ENCODE peak calls at places on chromosomes 1 and 21, in eight cellular contexts. One of them, this sample, is unnamed.

GRCh38 chr1:8293141-8293540 is 24.8 kb upstream of the SLC45A1 start:
- DNase-seq in activated CD8-positive, alpha-beta T cell treated with anti-CD3 and anti-CD28 coated beads for 36 hours: no peak
- DNase-seq in tibial artery: no peak
- DNase-seq in esophagus squamous epithelium: no peak
- DNase-seq in ascending aorta: no peak
- DNase-seq in fibroblast of pulmonary artery: no peak
- DNase-seq in hepatocyte: peak
- DNase-seq in AG04450: no peak
- DNase-seq in this sample: no peak

GRCh38 chr1:45585496-45586075 is 1.7 kb downstream of the NASP start:
- DNase-seq in tibial artery: no peak
- DNase-seq in hepatocyte: no peak
- DNase-seq in fibroblast of pulmonary artery: no peak
- DNase-seq in AG04450: no peak
- DNase-seq in activated CD8-positive, alpha-beta T cell treated with anti-CD3 and anti-CD28 coated beads for 36 hours: no peak
- DNase-seq in esophagus squamous epithelium: no peak
- DNase-seq in ascending aorta: no peak
- DNase-seq in this sample: no peak

GRCh38 chr1:234656981-234657651 is 47.1 kb upstream of the IRF2BP2 start:
- DNase-seq in tibial artery: no peak
- DNase-seq in activated CD8-positive, alpha-beta T cell treated with anti-CD3 and anti-CD28 coated beads for 36 hours: peak
- DNase-seq in fibroblast of pulmonary artery: peak
- DNase-seq in hepatocyte: no peak
- DNase-seq in AG04450: peak
- DNase-seq in esophagus squamous epithelium: no peak
- DNase-seq in ascending aorta: no peak
- DNase-seq in this sample: peak

GRCh38 chr1:84888753-84889152 is 4.3 kb downstream of the LPAR3 start:
- DNase-seq in esophagus squamous epithelium: no peak
- DNase-seq in tibial artery: no peak
- DNase-seq in hepatocyte: no peak
- DNase-seq in activated CD8-positive, alpha-beta T cell treated with anti-CD3 and anti-CD28 coated beads for 36 hours: no peak
- DNase-seq in ascending aorta: no peak
- DNase-seq in fibroblast of pulmonary artery: no peak
- DNase-seq in AG04450: no peak
- DNase-seq in this sample: no peak

GRCh38 chr21:36902793-36903192 is 63.7 kb downstream of the HLCS start:
- DNase-seq in fibroblast of pulmonary artery: peak
- DNase-seq in hepatocyte: no peak
- DNase-seq in AG04450: no peak
- DNase-seq in ascending aorta: no peak
- DNase-seq in tibial artery: no peak
- DNase-seq in esophagus squamous epithelium: no peak
- DNase-seq in activated CD8-positive, alpha-beta T cell treated with anti-CD3 and anti-CD28 coated beads for 36 hours: no peak
- DNase-seq in this sample: no peak

GRCh38 chr1:117656202-117656641 is 50.4 kb downstream of the TENT5C start:
- DNase-seq in AG04450: no peak
- DNase-seq in esophagus squamous epithelium: no peak
- DNase-seq in hepatocyte: no peak
- DNase-seq in activated CD8-positive, alpha-beta T cell treated with anti-CD3 and anti-CD28 coated beads for 36 hours: peak
- DNase-seq in fibroblast of pulmonary artery: no peak
- DNase-seq in ascending aorta: no peak
- DNase-seq in tibial artery: no peak
- DNase-seq in this sample: peak

GRCh38 chr1:46516551-46516950 is 26.9 kb downstream of the DMBX1 start:
- DNase-seq in fibroblast of pulmonary artery: no peak
- DNase-seq in ascending aorta: no peak
- DNase-seq in AG04450: no peak
- DNase-seq in esophagus squamous epithelium: no peak
- DNase-seq in hepatocyte: no peak
- DNase-seq in tibial artery: no peak
- DNase-seq in activated CD8-positive, alpha-beta T cell treated with anti-CD3 and anti-CD28 coated beads for 36 hours: no peak
- DNase-seq in this sample: no peak

GRCh38 chr1:204887846-204888245 is 17.2 kb downstream of the NFASC start:
- DNase-seq in hepatocyte: no peak
- DNase-seq in AG04450: no peak
- DNase-seq in ascending aorta: no peak
- DNase-seq in tibial artery: no peak
- DNase-seq in activated CD8-positive, alpha-beta T cell treated with anti-CD3 and anti-CD28 coated beads for 36 hours: no peak
- DNase-seq in esophagus squamous epithelium: no peak
- DNase-seq in fibroblast of pulmonary artery: no peak
- DNase-seq in this sample: no peak

GRCh38 chr1:161193561-161194235 is 5.2 kb downstream of the ADAMTS4 start:
- DNase-seq in esophagus squamous epithelium: no peak
- DNase-seq in fibroblast of pulmonary artery: no peak
- DNase-seq in AG04450: no peak
- DNase-seq in ascending aorta: no peak
- DNase-seq in tibial artery: peak
- DNase-seq in hepatocyte: no peak
- DNase-seq in activated CD8-positive, alpha-beta T cell treated with anti-CD3 and anti-CD28 coated beads for 36 hours: no peak
- DNase-seq in this sample: no peak

GRCh38 chr1:32706491-32706890 is 3.9 kb upstream of the SYNC start:
- DNase-seq in tibial artery: no peak
- DNase-seq in fibroblast of pulmonary artery: no peak
- DNase-seq in AG04450: no peak
- DNase-seq in esophagus squamous epithelium: no peak
- DNase-seq in hepatocyte: no peak
- DNase-seq in activated CD8-positive, alpha-beta T cell treated with anti-CD3 and anti-CD28 coated beads for 36 hours: no peak
- DNase-seq in ascending aorta: no peak
- DNase-seq in this sample: no peak

GRCh38 chr21:40284481-40284880 is 417.2 kb downstream of the PCP4 start:
- DNase-seq in ascending aorta: no peak
- DNase-seq in esophagus squamous epithelium: no peak
- DNase-seq in AG04450: no peak
- DNase-seq in tibial artery: no peak
- DNase-seq in hepatocyte: no peak
- DNase-seq in activated CD8-positive, alpha-beta T cell treated with anti-CD3 and anti-CD28 coated beads for 36 hours: no peak
- DNase-seq in fibroblast of pulmonary artery: no peak
- DNase-seq in this sample: no peak

GRCh38 chr1:149844096-149844495 is 55.3 kb upstream of the BOLA1 start:
- DNase-seq in activated CD8-positive, alpha-beta T cell treated with anti-CD3 and anti-CD28 coated beads for 36 hours: peak
- DNase-seq in fibroblast of pulmonary artery: peak
- DNase-seq in hepatocyte: peak
- DNase-seq in esophagus squamous epithelium: no peak
- DNase-seq in ascending aorta: no peak
- DNase-seq in tibial artery: no peak
- DNase-seq in AG04450: no peak
- DNase-seq in this sample: no peak

GRCh38 chr1:218592688-218593087 is 247.6 kb downstream of the TGFB2 start:
- DNase-seq in fibroblast of pulmonary artery: no peak
- DNase-seq in tibial artery: no peak
- DNase-seq in ascending aorta: no peak
- DNase-seq in AG04450: no peak
- DNase-seq in esophagus squamous epithelium: no peak
- DNase-seq in hepatocyte: no peak
- DNase-seq in activated CD8-positive, alpha-beta T cell treated with anti-CD3 and anti-CD28 coated beads for 36 hours: no peak
- DNase-seq in this sample: no peak

GRCh38 chr1:33130297-33130696 is 49.3 kb downstream of the AZIN2 start:
- DNase-seq in tibial artery: no peak
- DNase-seq in fibroblast of pulmonary artery: no peak
- DNase-seq in hepatocyte: no peak
- DNase-seq in AG04450: no peak
- DNase-seq in activated CD8-positive, alpha-beta T cell treated with anti-CD3 and anti-CD28 coated beads for 36 hours: peak
- DNase-seq in ascending aorta: no peak
- DNase-seq in esophagus squamous epithelium: no peak
- DNase-seq in this sample: no peak

GRCh38 chr21:32771134-32771523 is 426 bp downstream of the PAXBP1 start:
- DNase-seq in fibroblast of pulmonary artery: peak
- DNase-seq in esophagus squamous epithelium: no peak
- DNase-seq in AG04450: peak
- DNase-seq in hepatocyte: peak
- DNase-seq in tibial artery: peak
- DNase-seq in activated CD8-positive, alpha-beta T cell treated with anti-CD3 and anti-CD28 coated beads for 36 hours: peak
- DNase-seq in ascending aorta: peak
- DNase-seq in this sample: peak

GRCh38 chr1:68207129-68207689 is 25.1 kb downstream of the WLS start:
- DNase-seq in AG04450: no peak
- DNase-seq in ascending aorta: no peak
- DNase-seq in hepatocyte: no peak
- DNase-seq in tibial artery: no peak
- DNase-seq in esophagus squamous epithelium: no peak
- DNase-seq in activated CD8-positive, alpha-beta T cell treated with anti-CD3 and anti-CD28 coated beads for 36 hours: no peak
- DNase-seq in fibroblast of pulmonary artery: peak
- DNase-seq in this sample: no peak

GRCh38 chr1:68205794-68206358 is 26.4 kb downstream of the WLS start:
- DNase-seq in AG04450: no peak
- DNase-seq in activated CD8-positive, alpha-beta T cell treated with anti-CD3 and anti-CD28 coated beads for 36 hours: no peak
- DNase-seq in fibroblast of pulmonary artery: no peak
- DNase-seq in hepatocyte: no peak
- DNase-seq in ascending aorta: no peak
- DNase-seq in tibial artery: no peak
- DNase-seq in esophagus squamous epithelium: no peak
- DNase-seq in this sample: no peak

GRCh38 chr1:68202239-68202832 is 30.0 kb downstream of the WLS start:
- DNase-seq in fibroblast of pulmonary artery: no peak
- DNase-seq in AG04450: no peak
- DNase-seq in tibial artery: no peak
- DNase-seq in activated CD8-positive, alpha-beta T cell treated with anti-CD3 and anti-CD28 coated beads for 36 hours: no peak
- DNase-seq in hepatocyte: no peak
- DNase-seq in ascending aorta: no peak
- DNase-seq in esophagus squamous epithelium: no peak
- DNase-seq in this sample: no peak

GRCh38 chr1:68201546-68202238 is 30.6 kb downstream of the WLS start:
- DNase-seq in hepatocyte: no peak
- DNase-seq in tibial artery: no peak
- DNase-seq in activated CD8-positive, alpha-beta T cell treated with anti-CD3 and anti-CD28 coated beads for 36 hours: no peak
- DNase-seq in fibroblast of pulmonary artery: no peak
- DNase-seq in AG04450: no peak
- DNase-seq in ascending aorta: no peak
- DNase-seq in esophagus squamous epithelium: no peak
- DNase-seq in this sample: no peak

DNA sequence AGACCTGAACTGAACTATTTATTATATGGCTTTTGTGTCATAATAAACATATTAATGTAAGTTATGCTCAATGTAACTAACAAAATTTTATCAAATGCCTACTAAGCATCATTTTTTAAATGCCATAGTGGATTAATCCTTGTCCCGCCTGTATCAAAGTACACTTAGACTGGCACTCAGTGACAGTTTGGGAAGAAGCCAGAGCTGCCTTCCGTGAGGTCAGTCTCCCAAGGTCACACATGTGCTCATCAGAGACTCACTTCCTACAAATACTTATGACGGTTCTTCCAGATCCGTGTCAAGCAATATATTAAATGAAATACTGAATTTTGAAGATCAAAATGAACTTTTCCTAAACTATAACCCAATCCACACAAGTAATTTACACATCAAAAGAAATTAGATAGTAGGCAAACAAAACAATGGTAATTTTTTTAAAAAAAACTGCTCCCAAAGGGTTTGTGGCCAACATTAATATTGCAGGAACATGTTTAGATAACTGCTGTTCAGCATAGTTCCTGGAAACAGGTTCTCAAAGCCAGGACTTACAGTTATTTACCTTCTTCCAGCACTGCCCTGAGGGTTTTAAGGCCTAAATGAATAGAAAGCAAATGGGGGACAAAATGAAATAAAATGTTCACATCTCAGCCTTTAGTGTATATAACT is 27.2 kb downstream of the WLS start:
- DNase-seq in ascending aorta: no peak
- DNase-seq in esophagus squamous epithelium: no peak
- DNase-seq in fibroblast of pulmonary artery: no peak
- DNase-seq in AG04450: no peak
- DNase-seq in hepatocyte: no peak
- DNase-seq in tibial artery: no peak
- DNase-seq in activated CD8-positive, alpha-beta T cell treated with anti-CD3 and anti-CD28 coated beads for 36 hours: no peak
- DNase-seq in this sample: no peak
- TF ChIP-seq CTCF in ascending aorta: no peak
- TF ChIP-seq CTCF in esophagus squamous epithelium: peak
- TF ChIP-seq CTCF in fibroblast of pulmonary artery: no peak
- TF ChIP-seq CTCF in AG04450: no peak
- TF ChIP-seq CTCF in hepatocyte: no peak
- TF ChIP-seq CTCF in tibial artery: no peak
- TF ChIP-seq CTCF in activated CD8-positive, alpha-beta T cell treated with anti-CD3 and anti-CD28 coated beads for 36 hours: no peak
- TF ChIP-seq CTCF in this sample: no peak

DNA sequence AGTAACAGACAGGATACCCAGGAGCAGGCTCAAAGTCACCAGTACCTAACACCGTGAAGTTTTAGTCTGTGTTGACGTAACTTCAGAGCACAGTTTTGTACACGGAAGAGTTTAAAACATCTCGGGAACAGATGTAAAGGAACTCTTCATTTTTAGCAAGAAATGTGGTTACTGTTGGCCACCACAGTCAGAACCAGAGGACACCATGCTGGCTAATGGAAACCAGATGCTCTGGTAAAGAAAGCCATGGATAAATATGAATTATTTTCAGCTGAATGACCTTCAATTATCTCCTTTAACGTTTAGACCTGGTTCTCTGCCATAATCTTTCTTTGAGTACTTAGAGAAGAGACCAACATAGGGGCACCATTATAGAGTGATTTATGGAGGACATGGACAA is 115.9 kb downstream of the NTMT2 start:
- DNase-seq in hepatocyte: no peak
- DNase-seq in AG04450: no peak
- DNase-seq in fibroblast of pulmonary artery: no peak
- DNase-seq in activated CD8-positive, alpha-beta T cell treated with anti-CD3 and anti-CD28 coated beads for 36 hours: no peak
- DNase-seq in ascending aorta: no peak
- DNase-seq in tibial artery: no peak
- DNase-seq in esophagus squamous epithelium: no peak
- DNase-seq in this sample: no peak
- TF ChIP-seq CTCF in hepatocyte: no peak
- TF ChIP-seq CTCF in AG04450: no peak
- TF ChIP-seq CTCF in fibroblast of pulmonary artery: no peak
- TF ChIP-seq CTCF in activated CD8-positive, alpha-beta T cell treated with anti-CD3 and anti-CD28 coated beads for 36 hours: no peak
- TF ChIP-seq CTCF in ascending aorta: no peak
- TF ChIP-seq CTCF in tibial artery: no peak
- TF ChIP-seq CTCF in esophagus squamous epithelium: no peak
- TF ChIP-seq CTCF in this sample: no peak

GRCh38 chr1:2840036-2840809 is 38.7 kb upstream of the TTC34 start:
- DNase-seq in fibroblast of pulmonary artery: no peak
- DNase-seq in esophagus squamous epithelium: no peak
- DNase-seq in tibial artery: no peak
- DNase-seq in hepatocyte: no peak
- DNase-seq in ascending aorta: no peak
- DNase-seq in AG04450: no peak
- DNase-seq in activated CD8-positive, alpha-beta T cell treated with anti-CD3 and anti-CD28 coated beads for 36 hours: peak
- DNase-seq in this sample: no peak
- TF ChIP-seq CTCF in fibroblast of pulmonary artery: no peak
- TF ChIP-seq CTCF in esophagus squamous epithelium: no peak
- TF ChIP-seq CTCF in tibial artery: no peak
- TF ChIP-seq CTCF in hepatocyte: no peak
- TF ChIP-seq CTCF in ascending aorta: no peak
- TF ChIP-seq CTCF in AG04450: no peak
- TF ChIP-seq CTCF in activated CD8-positive, alpha-beta T cell treated with anti-CD3 and anti-CD28 coated beads for 36 hours: peak
- TF ChIP-seq CTCF in this sample: no peak

GRCh38 chr1:168676029-168676812 is 52.8 kb downstream of the DPT start:
- DNase-seq in AG04450: no peak
- DNase-seq in ascending aorta: no peak
- DNase-seq in esophagus squamous epithelium: no peak
- DNase-seq in activated CD8-positive, alpha-beta T cell treated with anti-CD3 and anti-CD28 coated beads for 36 hours: no peak
- DNase-seq in hepatocyte: no peak
- DNase-seq in fibroblast of pulmonary artery: no peak
- DNase-seq in tibial artery: no peak
- DNase-seq in this sample: no peak
- TF ChIP-seq CTCF in AG04450: no peak
- TF ChIP-seq CTCF in ascending aorta: no peak
- TF ChIP-seq CTCF in esophagus squamous epithelium: no peak
- TF ChIP-seq CTCF in activated CD8-positive, alpha-beta T cell treated with anti-CD3 and anti-CD28 coated beads for 36 hours: no peak
- TF ChIP-seq CTCF in hepatocyte: no peak
- TF ChIP-seq CTCF in fibroblast of pulmonary artery: no peak
- TF ChIP-seq CTCF in tibial artery: no peak
- TF ChIP-seq CTCF in this sample: no peak

This sample was measured in GM13977.